ENCODE peak calls at places on chromosomes 2 and 18, in four cellular contexts. G, B, D and T are unnamed samples.

GRCh38 chr18:51621103-51621969 is 423.9 kb upstream of the MEX3C start:
- DNase-seq in G (no peak), B (peak), D (peak), T (peak)

GRCh38 chr2:38889575-38889974 is at the start of gene ARHGEF33:
- DNase-seq in G (no peak), B (no peak), D (no peak), T (no peak)

GRCh38 chr18:58862851-58863538 is 1.7 kb upstream of the ZNF532 start:
- DNase-seq in G (peak), B (peak), D (peak), T (peak)

GRCh38 chr2:47058061-47058931 is 96.8 kb downstream of the STPG4 start:
- DNase-seq in G (peak), B (peak), D (no peak), T (no peak)

GRCh38 chr2:229408356-229408755 is 137.3 kb upstream of the PID1 start:
- DNase-seq in G (peak), B (no peak), D (no peak), T (no peak)

GRCh38 chr2:240992572-240993291 is 5.7 kb upstream of the SNED1 start:
- DNase-seq in G (no peak), B (no peak), D (no peak), T (no peak)

GRCh38 chr2:206229642-206230041 is 44.8 kb upstream of the ZDBF2 start:
- DNase-seq in G (no peak), B (no peak), D (no peak), T (no peak)

GRCh38 chr18:79556829-79557585 is 122.6 kb upstream of the CTDP1 start:
- DNase-seq in G (no peak), B (no peak), D (peak), T (no peak)

GRCh38 chr18:50097702-50098101 is 97.2 kb downstream of the MYO5B start:
- DNase-seq in G (no peak), B (no peak), D (no peak), T (no peak)

GRCh38 chr18:51164327-51165290 is 32.9 kb downstream of the MEX3C start:
- DNase-seq in G (peak), B (no peak), D (no peak), T (no peak)

GRCh38 chr2:128684523-128684922 is 365.9 kb upstream of the HS6ST1 start:
- DNase-seq in G (no peak), B (no peak), D (no peak), T (no peak)

GRCh38 chr18:6373187-6373586 is 41.5 kb downstream of the L3MBTL4 start:
- DNase-seq in G (no peak), B (no peak), D (no peak), T (no peak)

GRCh38 chr18:46759885-46760284 is 3.0 kb upstream of the ST8SIA5 start:
- DNase-seq in G (no peak), B (peak), D (no peak), T (no peak)

GRCh38 chr2:134341476-134341875 is 87.6 kb downstream of the MGAT5 start:
- DNase-seq in G (no peak), B (no peak), D (peak), T (no peak)

GRCh38 chr2:224031358-224031970 is 7.6 kb downstream of the SERPINE2 start:
- DNase-seq in G (no peak), B (no peak), D (no peak), T (no peak)

GRCh38 chr2:234420406-234420805 is 76.5 kb downstream of the ARL4C start:
- DNase-seq in G (no peak), B (no peak), D (peak), T (no peak)

GRCh38 chr2:23574919-23575654 is 190.1 kb downstream of the KLHL29 start:
- DNase-seq in G (no peak), B (no peak), D (peak), T (no peak)

GRCh38 chr2:218172808-218173207 is 6.0 kb upstream of the CXCR1 start:
- DNase-seq in G (no peak), B (no peak), D (no peak), T (no peak)

GRCh38 chr2:68368657-68369339 is 3.7 kb downstream of the PLEK start:
- DNase-seq in G (peak), B (no peak), D (peak), T (no peak)

GRCh38 chr2:232526296-232527055 is 516 bp downstream of the CHRND start:
- DNase-seq in G (no peak), B (no peak), D (peak), T (no peak)

GRCh38 chr18:58785171-58785805 is 79.4 kb upstream of the ZNF532 start:
- DNase-seq in G (peak), B (peak), D (no peak), T (no peak)

GRCh38 chr2:64915510-64915900 is 73.7 kb upstream of the SLC1A4 start:
- DNase-seq in G (no peak), B (no peak), D (no peak), T (no peak)

GRCh38 chr2:128450211-128451015 is 131.7 kb upstream of the HS6ST1 start:
- DNase-seq in G (no peak), B (no peak), D (no peak), T (peak)

GRCh38 chr2:44897406-44897805 is 44.1 kb upstream of the SIX3 start:
- DNase-seq in G (no peak), B (no peak), D (no peak), T (no peak)

GRCh38 chr18:3889803-3890202 is 439.8 kb downstream of the TGIF1 start:
- DNase-seq in G (peak), B (no peak), D (no peak), T (no peak)

GRCh38 chr2:205022751-205023150 is 477.5 kb downstream of the PARD3B start:
- DNase-seq in G (no peak), B (peak), D (no peak), T (no peak)

GRCh38 chr2:110116033-110116710 is 550 bp upstream of the MALL start:
- DNase-seq in G (peak), B (peak), D (peak), T (peak)

GRCh38 chr2:238914648-238915015 is 66.7 kb downstream of the TWIST2 start:
- DNase-seq in G (peak), B (no peak), D (no peak), T (no peak)

GRCh38 chr2:20919301-20919800 is 96.5 kb upstream of the LDAH start:
- DNase-seq in G (no peak), B (no peak), D (peak), T (no peak)

GRCh38 chr2:8927510-8928456 is 75.7 kb downstream of the MBOAT2 start:
- DNase-seq in G (no peak), B (no peak), D (peak), T (no peak)

GRCh38 chr2:10297950-10298349 is 4.8 kb upstream of the HPCAL1 start:
- DNase-seq in G (peak), B (no peak), D (peak), T (no peak)

GRCh38 chr2:230411484-230412368 is 4.3 kb upstream of the SP100 start:
- DNase-seq in G (peak), B (no peak), D (peak), T (peak)

GRCh38 chr18:48814490-48815181 is 136.1 kb downstream of the SMAD7 start:
- DNase-seq in G (peak), B (no peak), D (no peak), T (no peak)

GRCh38 chr2:144595686-144596073 is 75.8 kb upstream of the ZEB2 start:
- DNase-seq in G (no peak), B (peak), D (no peak), T (no peak)

GRCh38 chr18:48412339-48412929 is 3.3 kb upstream of the ZBTB7C start:
- DNase-seq in G (peak), B (peak), D (peak), T (peak)

GRCh38 chr2:128536925-128537620 is 218.4 kb upstream of the HS6ST1 start:
- DNase-seq in G (peak), B (no peak), D (no peak), T (no peak)